ENCODE peak calls at places on chromosomes 6 and 20, in four cellular contexts. A is central memory CD8-positive, alpha-beta T cell; E is lower lobe of right lung; I is pancreas. F is an unnamed sample.

GRCh38 chr6:56714273-56714672 is 71.6 kb upstream of the DST start:
- ATAC-seq in A (no peak), I (no peak), E (peak), F (no peak)

GRCh38 chr20:1776608-1777475 is 118.4 kb upstream of the SIRPA start:
- ATAC-seq in I (peak), E (peak), A (peak), F (peak)

GRCh38 chr6:137493218-137494038 is 766 bp downstream of the OLIG3 start:
- ATAC-seq in A (no peak), I (peak), E (peak), F (no peak)

GRCh38 chr6:127107916-127108315 is 10.6 kb upstream of the RSPO3 start:
- ATAC-seq in A (no peak), I (no peak), E (no peak), F (no peak)

GRCh38 chr6:18388942-18389341 is 1.8 kb downstream of the RNF144B start:
- ATAC-seq in I (peak), E (peak), A (no peak), F (no peak)

GRCh38 chr6:161477901-161478425 is 204.1 kb upstream of the AGPAT4 start:
- ATAC-seq in E (no peak), I (no peak), A (no peak), F (no peak)

GRCh38 chr20:7868108-7868507 is 72.2 kb downstream of the HAO1 start:
- ATAC-seq in I (no peak), A (no peak), E (no peak), F (no peak)

GRCh38 chr6:21085643-21086042 is 507.9 kb upstream of the SOX4 start:
- ATAC-seq in I (no peak), E (no peak), A (no peak), F (no peak)

GRCh38 chr6:38279945-38280588 is 359.7 kb downstream of the BTBD9 start:
- ATAC-seq in E (no peak), A (no peak), I (no peak), F (no peak)

GRCh38 chr6:157681041-157681650 is 141.9 kb upstream of the SNX9 start:
- ATAC-seq in E (no peak), I (no peak), A (no peak), F (no peak)

GRCh38 chr6:166950443-166950821 is 5.9 kb downstream of the RNASET2 start:
- ATAC-seq in A (peak), I (peak), E (peak), F (peak)

GRCh38 chr6:46216879-46217278 is 46.1 kb upstream of the ENPP5 start:
- ATAC-seq in E (no peak), I (no peak), A (no peak), F (no peak)

GRCh38 chr20:20733943-20734342 is 21.5 kb upstream of the RALGAPA2 start:
- ATAC-seq in E (no peak), A (no peak), I (no peak), F (peak)

GRCh38 chr20:43262341-43262740 is 72.6 kb upstream of the PTPRT start:
- ATAC-seq in E (no peak), A (no peak), I (no peak), F (no peak)

GRCh38 chr20:21505810-21506530 is 7.9 kb downstream of the NKX2-2 start:
- ATAC-seq in A (peak), E (peak), I (peak), F (no peak)

GRCh38 chr6:133548409-133548808 is 307.3 kb downstream of the EYA4 start:
- ATAC-seq in A (no peak), E (peak), I (peak), F (peak)

GRCh38 chr6:127547215-127547614 is 28.1 kb upstream of the MTCL3 start:
- ATAC-seq in I (no peak), A (no peak), E (no peak), F (peak)

GRCh38 chr6:37578104-37578503 is 78.4 kb upstream of the CCDC167 start:
- ATAC-seq in E (no peak), A (no peak), I (no peak), F (no peak)

GRCh38 chr20:44646641-44647274 is 4.7 kb downstream of the ADA start:
- ATAC-seq in E (no peak), A (no peak), I (no peak), F (peak)

GRCh38 chr20:43541214-43541613 is 17.6 kb upstream of the SGK2 start:
- ATAC-seq in E (no peak), I (no peak), A (no peak), F (no peak)

GRCh38 chr20:21133404-21133803 is 7.5 kb downstream of the KIZ start:
- ATAC-seq in I (no peak), E (no peak), A (no peak), F (no peak)

GRCh38 chr6:139247618-139248017 is 44.2 kb downstream of the TXLNB start:
- ATAC-seq in I (peak), E (no peak), A (no peak), F (no peak)

GRCh38 chr6:31847276-31847978 is 15.2 kb downstream of the NEU1 start:
- ATAC-seq in I (no peak), E (no peak), A (no peak), F (no peak)

GRCh38 chr6:17972074-17972966 is 15.1 kb downstream of the KIF13A start:
- ATAC-seq in I (peak), E (no peak), A (no peak), F (no peak)

GRCh38 chr20:4083103-4083864 is 67.9 kb upstream of the RNF24 start:
- ATAC-seq in A (no peak), I (no peak), E (no peak), F (no peak)

GRCh38 chr6:109239192-109239917 is 142.9 kb downstream of the CD164 start:
- ATAC-seq in A (no peak), I (no peak), E (peak), F (no peak)

GRCh38 chr20:5731753-5732366 is 18.3 kb upstream of the SHLD1 start:
- ATAC-seq in I (no peak), A (no peak), E (no peak), F (no peak)

GRCh38 chr20:46307139-46307998 is 929 bp downstream of the CDH22 start:
- ATAC-seq in I (peak), E (peak), A (peak), F (peak)

GRCh38 chr20:40953856-40954255 is 74.8 kb upstream of the TOP1 start:
- ATAC-seq in E (no peak), I (no peak), A (no peak), F (no peak)

GRCh38 chr20:6213311-6213710 is 90.5 kb upstream of the FERMT1 start:
- ATAC-seq in I (peak), E (no peak), A (no peak), F (no peak)

GRCh38 chr6:43120938-43121913 is 45.1 kb downstream of the PTK7 start:
- ATAC-seq in E (no peak), I (peak), A (no peak), F (no peak)

GRCh38 chr6:72657798-72658197 is 35.9 kb downstream of the KCNQ5 start:
- ATAC-seq in E (no peak), I (no peak), A (no peak), F (no peak)

GRCh38 chr20:14799671-14800070 is 462.3 kb upstream of the FLRT3 start:
- ATAC-seq in E (no peak), I (no peak), A (no peak), F (no peak)

GRCh38 chr6:37877373-37878149 is 58.0 kb downstream of the ZFAND3 start:
- ATAC-seq in E (no peak), A (no peak), I (peak), F (no peak)

GRCh38 chr6:112337209-112337638 is 9.9 kb upstream of the RFPL4B start:
- ATAC-seq in E (peak), I (peak), A (no peak), F (no peak)

GRCh38 chr6:51108563-51109234 is 290.0 kb downstream of the TFAP2B start:
- ATAC-seq in E (no peak), A (no peak), I (no peak), F (no peak)

GRCh38 chr20:5590899-5591298 is 159.3 kb upstream of the SHLD1 start:
- ATAC-seq in I (no peak), A (no peak), E (no peak), F (no peak)

GRCh38 chr20:46119028-46119546 is 973 bp downstream of the CD40 start:
- ATAC-seq in I (peak), E (peak), A (peak), F (peak)

GRCh38 chr20:17327185-17327780 is 100.4 kb downstream of the PCSK2 start:
- ATAC-seq in A (no peak), E (no peak), I (no peak), F (no peak)